ENCODE peak calls at places on chromosomes 6 and 20, in six cellular contexts. J is ACHN, V is LHCN-M2, E is pancreas, C is RKO, D is body of pancreas. U is an unnamed sample.

GRCh38 chr6:72649032-72649984 is 27.4 kb downstream of the KCNQ5 start:
- DNase-seq in J (peak; percentile 82), V (peak; percentile 87), E (no peak), C (peak; percentile 22), D (no peak), U (no peak)

GRCh38 chr6:123089223-123089622 is 93.2 kb downstream of the CLVS2 start:
- DNase-seq in J (no peak), V (no peak), E (no peak), C (no peak), D (no peak), U (no peak)

GRCh38 chr6:84026721-84027164 is 6.8 kb upstream of the MRAP2 start:
- DNase-seq in J (no peak), V (peak; percentile 17), E (no peak), C (no peak), D (no peak), U (no peak)

GRCh38 chr6:32835167-32835893 is 3.2 kb downstream of the TAP2 start:
- DNase-seq in J (no peak), V (no peak), E (no peak), C (no peak), D (no peak), U (no peak)

GRCh38 chr20:13533946-13534345 is 104.8 kb downstream of the TASP1 start:
- DNase-seq in J (peak; percentile 19), V (no peak), E (no peak), C (no peak), D (no peak), U (no peak)

GRCh38 chr20:21125849-21126840 is at the start of gene KIZ:
- DNase-seq in J (peak; percentile 89), V (peak; percentile 91), E (peak; percentile 96), C (peak; percentile 95), D (peak; percentile 94), U (peak; percentile 99)

GRCh38 chr6:137568067-137568466 is 73.9 kb upstream of the OLIG3 start:
- DNase-seq in J (no peak), V (no peak), E (no peak), C (no peak), D (no peak), U (no peak)

GRCh38 chr6:104123227-104123626 is 736.5 kb downstream of the HACE1 start:
- DNase-seq in J (no peak), V (no peak), E (no peak), C (no peak), D (no peak), U (peak; percentile 57)

GRCh38 chr20:2873747-2874041 is 413 bp downstream of the PTPRA start:
- DNase-seq in J (peak; percentile 51), V (peak; percentile 39), E (peak; percentile 17), C (peak; percentile 40), D (peak; percentile 36), U (peak; percentile 86)

GRCh38 chr6:49526598-49526997 is 23.9 kb upstream of the C6orf141 start:
- DNase-seq in J (no peak), V (no peak), E (no peak), C (no peak), D (no peak), U (no peak)

GRCh38 chr6:170444811-170445211 is 108.3 kb downstream of the PSMB1 start:
- DNase-seq in J (no peak), V (peak; percentile 14), E (no peak), C (no peak), D (no peak), U (peak; percentile 45)

GRCh38 chr20:9926007-9926406 is 87.1 kb upstream of the PAK5 start:
- DNase-seq in J (no peak), V (no peak), E (no peak), C (no peak), D (no peak), U (no peak)

GRCh38 chr6:1137849-1138248 is 174.0 kb upstream of the FOXQ1 start:
- DNase-seq in J (no peak), V (no peak), E (no peak), C (no peak), D (no peak), U (no peak)

GRCh38 chr20:50333856-50334255 is 143.2 kb downstream of the CEBPB start:
- DNase-seq in J (no peak), V (peak; percentile 52), E (no peak), C (no peak), D (no peak), U (no peak)

GRCh38 chr20:20435453-20435852 is 67.5 kb downstream of the INSM1 start:
- DNase-seq in J (no peak), V (no peak), E (no peak), C (no peak), D (no peak), U (no peak)

GRCh38 chr20:21741266-21741665 is 35.8 kb downstream of the PAX1 start:
- DNase-seq in J (no peak), V (no peak), E (no peak), C (no peak), D (no peak), U (no peak)

GRCh38 chr6:13462380-13463326 is 24.7 kb downstream of the GFOD1 start:
- DNase-seq in J (no peak), V (peak; percentile 17), E (no peak), C (no peak), D (no peak), U (peak; percentile 75)

GRCh38 chr6:101711518-101711917 is 318.0 kb downstream of the GRIK2 start:
- DNase-seq in J (no peak), V (no peak), E (no peak), C (no peak), D (no peak), U (no peak)

GRCh38 chr6:26175428-26176181 is 88.4 kb downstream of the HFE start:
- DNase-seq in J (peak; percentile 74), V (peak; percentile 69), E (no peak), C (peak; percentile 83), D (no peak), U (peak; percentile 80)

GRCh38 chr6:132768051-132768517 is 10.4 kb upstream of the VNN2 start:
- DNase-seq in J (peak; percentile 49), V (peak; percentile 34), E (peak; percentile 27), C (peak; percentile 19), D (peak; percentile 67), U (peak; percentile 90)

GRCh38 chr6:75893776-75894152 is 144.7 kb downstream of the MYO6 start:
- DNase-seq in J (no peak), V (no peak), E (no peak), C (no peak), D (no peak), U (no peak)

GRCh38 chr6:122063090-122063489 is 336.4 kb upstream of the HSF2 start:
- DNase-seq in J (no peak), V (no peak), E (no peak), C (no peak), D (no peak), U (no peak)

GRCh38 chr6:165717732-165718465 is 54.9 kb upstream of the PDE10A start:
- DNase-seq in J (peak; percentile 85), V (peak; percentile 22), E (no peak), C (no peak), D (no peak), U (no peak)

GRCh38 chr6:130043344-130043743 is 25.0 kb downstream of the L3MBTL3 start:
- DNase-seq in J (no peak), V (no peak), E (no peak), C (no peak), D (no peak), U (no peak)

GRCh38 chr20:34824026-34824860 is 1.2 kb downstream of the NCOA6 start:
- DNase-seq in J (peak; percentile 64), V (peak; percentile 51), E (peak; percentile 77), C (peak; percentile 79), D (peak; percentile 88), U (peak; percentile 92)

GRCh38 chr20:3890410-3890751 is 1.2 kb downstream of the PANK2 start:
- DNase-seq in J (no peak), V (peak; percentile 36), E (no peak), C (peak; percentile 77), D (no peak), U (no peak)

U was measured in endodermal cell.